ENCODE peak calls at places on chromosomes 7 and 10, in five cellular contexts. Y is tibial artery, P is endothelial cell of umbilical vein, D is cardiac muscle cell, I is ascending aorta. E is an unnamed sample. For H3K4me1, the result is how much of the 10 kb centered on the place peaks cover.

GRCh38 chr7:50302486-50303081 is 1.9 kb upstream of the IKZF1 start:
- DNase-seq in Y (no peak), P (no peak), D (no peak), I (no peak), E (no peak)

GRCh38 chr7:155850001-155850436 is 37.8 kb upstream of the SHH start:
- DNase-seq in Y (no peak), P (no peak), D (no peak), I (no peak), E (no peak)

GRCh38 chr7:151518781-151519044 is 982 bp downstream of the RHEB start:
- DNase-seq in Y (no peak), P (peak), D (peak), I (no peak), E (no peak)

GRCh38 chr10:79111427-79111826 is 42.7 kb downstream of the ZMIZ1 start:
- DNase-seq in Y (no peak), P (no peak), D (no peak), I (no peak), E (no peak)

GRCh38 chr10:74658511-74658910 is 167.9 kb upstream of the KAT6B start:
- DNase-seq in Y (no peak), P (no peak), D (no peak), I (no peak), E (no peak)

GRCh38 chr7:7183061-7183832 is 903 bp downstream of the C1GALT1 start:
- DNase-seq in Y (no peak), P (peak), D (peak), I (peak), E (peak)

GRCh38 chr7:158274404-158274811 is 313.2 kb downstream of the PTPRN2 start:
- DNase-seq in Y (peak), P (no peak), D (no peak), I (no peak), E (peak)

GRCh38 chr7:99410635-99411034 is 1.9 kb downstream of the BUD31 start:
- DNase-seq in Y (no peak), P (no peak), D (no peak), I (no peak), E (no peak)

GRCh38 chr7:128021361-128021760 is 9.9 kb downstream of the LRRC4 start:
- DNase-seq in Y (no peak), P (no peak), D (no peak), I (no peak), E (no peak)

GRCh38 chr7:70017371-70017770 is 419.1 kb downstream of the AUTS2 start:
- DNase-seq in Y (no peak), P (no peak), D (no peak), I (no peak), E (no peak)

GRCh38 chr7:93044147-93044810 is 73.5 kb downstream of the SAMD9 start:
- DNase-seq in Y (no peak), P (peak), D (no peak), I (no peak), E (no peak)

GRCh38 chr7:50625360-50625759 is 60.2 kb upstream of the DDC start:
- DNase-seq in Y (no peak), P (no peak), D (peak), I (no peak), E (no peak)

GRCh38 chr7:149207324-149208035 is 12.1 kb downstream of the ZNF282 start:
- DNase-seq in Y (no peak), P (no peak), D (no peak), I (no peak), E (peak)

GRCh38 chr7:134470864-134471263 is 12.0 kb upstream of the AKR1B1 start:
- DNase-seq in Y (no peak), P (no peak), D (no peak), I (no peak), E (no peak)

GRCh38 chr10:124516181-124516580 is 54.6 kb downstream of the LHPP start:
- DNase-seq in Y (no peak), P (no peak), D (no peak), I (no peak), E (peak)

GRCh38 chr7:26508917-26509316 is 217.3 kb downstream of the SNX10 start:
- DNase-seq in Y (no peak), P (no peak), D (no peak), I (no peak), E (no peak)

GRCh38 chr10:102617816-102618215 is 26.5 kb upstream of the TRIM8 start:
- DNase-seq in Y (no peak), P (no peak), D (no peak), I (no peak), E (no peak)

GRCh38 chr10:102619281-102619981 is 24.8 kb upstream of the TRIM8 start:
- DNase-seq in Y (no peak), P (no peak), D (no peak), I (no peak), E (no peak)

GRCh38 chr10:102620615-102621417 is 23.5 kb upstream of the TRIM8 start:
- DNase-seq in Y (no peak), P (peak), D (peak), I (no peak), E (no peak)

GRCh38 chr10:102621418-102622325 is 22.6 kb upstream of the TRIM8 start:
- DNase-seq in Y (no peak), P (peak), D (no peak), I (no peak), E (no peak)

DNA sequence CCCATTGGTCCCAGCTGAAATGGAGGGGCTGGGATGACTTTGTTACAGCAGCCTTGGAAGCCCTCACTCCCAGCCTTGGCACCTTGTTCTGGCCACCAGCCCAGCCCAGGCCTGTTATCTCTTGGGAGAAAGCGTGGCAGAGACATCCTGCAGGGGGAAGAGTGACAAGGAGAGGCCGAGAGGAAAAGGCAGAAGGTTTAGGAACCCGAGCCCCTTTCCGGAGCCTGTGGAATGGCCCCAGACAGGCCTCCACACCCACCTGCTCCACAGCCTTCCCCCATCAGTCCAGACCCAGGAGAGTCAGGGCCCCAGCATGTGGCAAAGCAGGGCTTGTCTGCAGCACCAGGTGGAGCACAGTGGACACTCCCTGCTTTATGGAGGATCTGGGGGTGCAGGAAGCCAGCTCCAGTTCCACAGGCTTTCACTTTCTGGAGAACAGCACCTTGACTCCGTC is 24.1 kb upstream of the TRIM8 start:
- DNase-seq in Y (no peak), P (no peak), D (no peak), I (no peak), E (no peak)
- H3K4me1 ChIP-seq in Y (under half), P (under half), D (half or more), I (under half), E (under half)

DNA sequence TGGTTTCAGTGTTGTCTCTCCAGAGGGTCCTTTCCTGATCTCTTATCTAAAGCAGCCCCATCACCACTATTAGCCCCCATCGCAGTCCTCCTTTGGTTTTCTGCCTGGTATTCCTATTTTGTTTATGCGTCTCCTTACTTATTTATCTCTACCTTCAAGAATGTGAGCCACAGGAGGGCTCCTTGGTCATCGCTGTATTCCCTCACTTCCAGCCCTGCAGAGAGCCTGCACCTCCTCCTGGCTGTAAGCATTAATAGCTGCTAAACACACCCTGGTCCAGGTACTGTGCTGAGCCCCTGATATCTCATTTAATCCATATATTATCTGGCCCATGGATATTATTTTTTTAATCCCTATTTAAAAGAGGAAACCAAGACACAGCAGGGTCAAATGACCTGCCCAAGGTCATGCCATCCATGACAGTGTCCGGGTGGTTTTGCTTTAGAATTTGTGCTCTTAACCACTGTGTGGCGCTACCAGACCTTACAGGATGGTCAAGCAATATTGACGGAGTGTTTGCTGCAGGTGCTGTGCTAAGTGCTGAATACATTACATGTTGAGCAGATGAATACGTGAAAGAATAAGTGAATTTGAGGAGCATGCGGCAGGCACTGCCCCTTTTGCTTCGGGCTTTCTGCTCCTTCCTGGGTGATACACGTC is 227.2 kb downstream of the ADAM12 start:
- DNase-seq in Y (no peak), P (no peak), D (no peak), I (no peak), E (no peak)
- TF ChIP-seq CTCF in Y (no peak), P (no peak), D (peak), I (no peak), E (no peak)

GRCh38 chr10:104337985-104338735 is at the start of gene ITPRIP:
- DNase-seq in Y (peak), P (peak), D (peak), I (peak), E (peak)
- H3K4me1 ChIP-seq in Y (under half), P (half or more), D (under half), I (under half), E (half or more)

DNA sequence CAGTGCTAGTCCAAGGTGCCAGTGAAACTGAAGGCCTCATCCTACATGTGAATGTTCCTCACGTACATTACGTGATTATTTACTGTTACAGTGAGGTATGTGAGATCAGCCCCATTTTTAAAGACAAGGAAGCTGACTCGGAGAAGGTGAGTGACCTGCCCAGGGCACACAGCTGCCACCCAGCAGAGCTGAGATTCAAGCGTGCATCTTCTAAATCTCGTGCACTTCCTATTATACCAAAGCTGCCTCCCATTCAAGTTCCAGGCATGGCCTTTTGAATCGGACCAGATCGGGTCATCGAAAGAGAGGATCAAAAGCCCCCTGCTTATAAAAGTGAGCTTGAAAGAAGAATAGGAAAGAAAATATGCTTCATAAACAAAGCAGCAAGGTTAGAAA is 59.2 kb downstream of the FAM171A1 start:
- DNase-seq in Y (no peak), P (peak), D (no peak), I (no peak), E (no peak)
- TF ChIP-seq CTCF in Y (no peak), P (no peak), D (no peak), I (no peak), E (no peak)

GRCh38 chr10:114521250-114521649 is 116.9 kb upstream of the AFAP1L2 start:
- DNase-seq in Y (no peak), P (no peak), D (no peak), I (no peak), E (no peak)

GRCh38 chr10:114518401-114519305 is 114.4 kb upstream of the AFAP1L2 start:
- DNase-seq in Y (no peak), P (no peak), D (no peak), I (no peak), E (no peak)

GRCh38 chr10:114519306-114519669 is 115.0 kb upstream of the AFAP1L2 start:
- DNase-seq in Y (peak), P (no peak), D (no peak), I (no peak), E (no peak)

GRCh38 chr10:114519756-114520288 is 115.5 kb upstream of the AFAP1L2 start:
- DNase-seq in Y (no peak), P (no peak), D (no peak), I (no peak), E (no peak)

DNA sequence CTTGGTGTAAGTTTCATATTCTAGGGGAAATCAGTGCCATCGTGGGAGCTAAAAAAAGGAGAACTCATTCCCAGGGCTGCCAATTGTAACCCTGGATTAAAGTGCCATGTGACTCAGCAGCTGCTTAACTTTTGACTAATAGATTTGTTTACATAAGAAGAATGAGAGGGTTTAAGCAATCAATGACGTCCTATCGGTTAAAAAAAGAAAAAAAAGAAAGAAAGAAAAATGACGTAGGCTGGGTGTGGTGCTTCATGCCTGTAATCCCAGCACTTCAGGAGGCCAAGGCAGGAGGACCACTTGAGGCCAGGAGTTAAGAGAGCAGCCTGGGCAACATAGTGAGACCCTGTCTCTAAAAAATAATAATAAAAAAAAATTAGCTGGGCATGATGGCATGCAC is 116.2 kb upstream of the AFAP1L2 start:
- DNase-seq in Y (no peak), P (peak), D (no peak), I (no peak), E (no peak)
- H3K4me1 ChIP-seq in Y (under half), P (under half), D (half or more), I (under half), E (half or more)

GRCh38 chr10:131354380-131354779 is 42.9 kb upstream of the TCERG1L start:
- DNase-seq in Y (no peak), P (no peak), D (peak), I (no peak), E (no peak)
- TF ChIP-seq CTCF in Y (no peak), P (no peak), D (no peak), I (no peak), E (no peak)

DNA sequence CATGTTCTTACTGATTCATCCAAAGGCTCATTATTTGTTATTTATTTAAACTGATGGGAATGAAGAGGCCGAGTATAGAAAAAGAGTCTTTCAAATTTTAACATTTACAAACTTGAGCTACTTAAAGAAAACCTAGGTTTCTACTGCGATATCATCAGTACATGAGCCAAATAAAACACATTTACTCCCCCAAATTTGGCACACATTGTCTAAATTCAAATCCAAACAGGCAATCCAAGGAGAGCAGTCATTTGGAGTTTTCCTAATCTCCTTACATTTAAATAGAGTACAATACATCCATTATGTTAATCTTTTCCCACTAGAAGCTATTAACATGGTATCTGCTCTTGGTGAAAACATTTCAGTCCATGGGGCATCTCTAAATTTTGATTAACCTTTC is 2.2 kb downstream of the NMT2 start:
- DNase-seq in Y (no peak), P (peak), D (no peak), I (no peak), E (no peak)
- H3K4me1 ChIP-seq in Y (under half), P (under half), D (under half), I (under half), E (under half)

GRCh38 chr7:1502845-1503244 is 1.3 kb downstream of the INTS1 start:
- DNase-seq in Y (no peak), P (no peak), D (no peak), I (no peak), E (peak)
- TF ChIP-seq CTCF in Y (no peak), P (no peak), D (no peak), I (no peak), E (no peak)

GRCh38 chr10:127923646-127924045 is 16.7 kb downstream of the PTPRE start:
- DNase-seq in Y (no peak), P (no peak), D (no peak), I (no peak), E (no peak)

GRCh38 chr10:127921075-127921750 is 14.3 kb downstream of the PTPRE start:
- DNase-seq in Y (no peak), P (no peak), D (no peak), I (no peak), E (no peak)

GRCh38 chr10:127922675-127923366 is 15.9 kb downstream of the PTPRE start:
- DNase-seq in Y (peak), P (peak), D (no peak), I (peak), E (no peak)

GRCh38 chr10:127921751-127922140 is 14.8 kb downstream of the PTPRE start:
- DNase-seq in Y (no peak), P (peak), D (no peak), I (no peak), E (no peak)

GRCh38 chr10:127922206-127922605 is 15.3 kb downstream of the PTPRE start:
- DNase-seq in Y (no peak), P (no peak), D (no peak), I (no peak), E (no peak)
- H3K4me1 ChIP-seq in Y (under half), P (half or more), D (under half), I (under half), E (half or more)

GRCh38 chr7:77200542-77200941 is 923 bp upstream of the FGL2 start:
- DNase-seq in Y (no peak), P (no peak), D (no peak), I (no peak), E (no peak)

GRCh38 chr7:77202544-77202976 is 2.9 kb upstream of the FGL2 start:
- DNase-seq in Y (no peak), P (no peak), D (no peak), I (no peak), E (no peak)

GRCh38 chr7:77197135-77197534 is 2.5 kb downstream of the FGL2 start:
- DNase-seq in Y (no peak), P (no peak), D (no peak), I (no peak), E (no peak)

GRCh38 chr7:77199008-77199966 is at the start of gene FGL2:
- DNase-seq in Y (peak), P (no peak), D (peak), I (peak), E (peak)
- TF ChIP-seq CTCF in Y (no peak), P (no peak), D (no peak), I (no peak), E (no peak)